ENCODE peak calls at places on chromosomes 13 and 19, in seven cellular contexts. E, O, Y, L, N, B and X are unnamed samples.

GRCh38 chr19:48760514-48761221 is 5.3 kb downstream of the FGF21 start:
- DNase-seq in E (no peak), O (no peak), Y (no peak), L (peak), N (no peak), B (no peak), X (no peak)

GRCh38 chr13:79060216-79060615 is 345.8 kb downstream of the RBM26 start:
- DNase-seq in E (no peak), O (no peak), Y (no peak), L (peak), N (no peak), B (no peak), X (no peak)

GRCh38 chr19:23183251-23183650 is 66.4 kb downstream of the ZNF730 start:
- DNase-seq in E (no peak), O (no peak), Y (no peak), L (no peak), N (no peak), B (no peak), X (no peak)

GRCh38 chr19:33245948-33246728 is 20.5 kb upstream of the SLC7A10 start:
- DNase-seq in E (no peak), O (no peak), Y (no peak), L (no peak), N (peak), B (no peak), X (no peak)

GRCh38 chr19:3075605-3076431 is 13.5 kb upstream of the TLE5 start:
- DNase-seq in E (peak), O (peak), Y (peak), L (peak), N (peak), B (peak), X (no peak)

GRCh38 chr13:24116103-24116502 is 44.4 kb upstream of the SPATA13 start:
- DNase-seq in E (no peak), O (no peak), Y (no peak), L (no peak), N (no peak), B (no peak), X (no peak)

GRCh38 chr19:54206030-54206830 is 5.6 kb downstream of the RPS9 start:
- DNase-seq in E (no peak), O (no peak), Y (no peak), L (no peak), N (peak), B (no peak), X (no peak)

GRCh38 chr13:22144806-22145205 is 473.9 kb downstream of the FGF9 start:
- DNase-seq in E (no peak), O (no peak), Y (no peak), L (no peak), N (no peak), B (no peak), X (no peak)

GRCh38 chr19:6239401-6239844 is 40.4 kb downstream of the MLLT1 start:
- DNase-seq in E (no peak), O (no peak), Y (no peak), L (peak), N (no peak), B (no peak), X (no peak)

GRCh38 chr19:56837492-56837891 is 3.0 kb downstream of the PEG3 start:
- DNase-seq in E (no peak), O (peak), Y (peak), L (no peak), N (peak), B (no peak), X (no peak)

GRCh38 chr19:7421941-7422744 is 66.7 kb downstream of the PEX11G start:
- DNase-seq in E (no peak), O (no peak), Y (no peak), L (peak), N (no peak), B (no peak), X (no peak)

GRCh38 chr19:18379803-18380747 is 5.9 kb upstream of the GDF15 start:
- DNase-seq in E (no peak), O (peak), Y (no peak), L (peak), N (peak), B (no peak), X (no peak)

GRCh38 chr19:35666251-35666913 is at the start of gene UPK1A:
- DNase-seq in E (no peak), O (no peak), Y (no peak), L (no peak), N (no peak), B (no peak), X (no peak)

GRCh38 chr13:90630716-90631115 is 716.8 kb upstream of the MIR17HG start:
- DNase-seq in E (no peak), O (no peak), Y (no peak), L (no peak), N (no peak), B (no peak), X (no peak)

GRCh38 chr13:90908792-90909191 is 438.7 kb upstream of the MIR17HG start:
- DNase-seq in E (no peak), O (no peak), Y (no peak), L (no peak), N (no peak), B (no peak), X (no peak)

GRCh38 chr19:53037101-53038097 is 7.1 kb upstream of the ERVV-2 start:
- DNase-seq in E (no peak), O (peak), Y (peak), L (peak), N (peak), B (no peak), X (no peak)

GRCh38 chr13:49579501-49579900 is 5.9 kb downstream of the RCBTB1 start:
- DNase-seq in E (no peak), O (no peak), Y (no peak), L (peak), N (no peak), B (no peak), X (no peak)

GRCh38 chr13:39612023-39612637 is 9.1 kb upstream of the LHFPL6 start:
- DNase-seq in E (peak), O (peak), Y (peak), L (peak), N (no peak), B (peak), X (peak)

GRCh38 chr19:30648321-30648720 is 276.1 kb downstream of the ZNF536 start:
- DNase-seq in E (no peak), O (no peak), Y (no peak), L (no peak), N (no peak), B (no peak), X (no peak)

GRCh38 chr13:98172570-98173405 is 4.3 kb downstream of the RNF113B start:
- DNase-seq in E (no peak), O (no peak), Y (no peak), L (no peak), N (no peak), B (no peak), X (no peak)

GRCh38 chr19:36331353-36332228 is 47.4 kb downstream of the ZFP14 start:
- DNase-seq in E (no peak), O (peak), Y (peak), L (peak), N (peak), B (peak), X (peak)

GRCh38 chr13:97200081-97200942 is 21.8 kb upstream of the MBNL2 start:
- DNase-seq in E (no peak), O (no peak), Y (no peak), L (no peak), N (no peak), B (no peak), X (no peak)

GRCh38 chr13:93480553-93481106 is 254.0 kb downstream of the GPC6 start:
- DNase-seq in E (no peak), O (no peak), Y (no peak), L (peak), N (no peak), B (no peak), X (no peak)

GRCh38 chr19:46944918-46945628 is 74.6 kb upstream of the NPAS1 start:
- DNase-seq in E (no peak), O (peak), Y (peak), L (no peak), N (peak), B (no peak), X (no peak)

GRCh38 chr13:97223711-97224461 is 1.8 kb downstream of the MBNL2 start:
- DNase-seq in E (peak), O (peak), Y (peak), L (peak), N (no peak), B (no peak), X (no peak)

GRCh38 chr19:38989066-38989605 is 13.6 kb upstream of the FBXO17 start:
- DNase-seq in E (no peak), O (no peak), Y (no peak), L (no peak), N (no peak), B (no peak), X (no peak)